ENCODE peak calls at places on chromosome 2, in six cellular contexts. C, D, A, T, G and Q are unnamed samples.

GRCh38 chr2:200471324-200471848 is 38.5 kb downstream of the KCTD18 start:
- DNase-seq in A (peak; percentile 57), T (no peak), C (peak; percentile 6), D (peak; percentile 11), G (no peak), Q (no peak)

GRCh38 chr2:169895294-169895985 is 68.2 kb downstream of the UBR3 start:
- DNase-seq in T (no peak), D (peak; percentile 6), C (no peak), A (no peak), G (no peak), Q (no peak)

GRCh38 chr2:1811971-1812350 is 67.6 kb upstream of the PXDN start:
- DNase-seq in D (no peak), C (no peak), A (no peak), T (no peak), G (no peak), Q (no peak)

GRCh38 chr2:62787381-62787780 is 81.9 kb downstream of the EHBP1 start:
- DNase-seq in D (peak; percentile 20), T (no peak), A (no peak), G (no peak), C (no peak), Q (no peak)

GRCh38 chr2:120576509-120577474 is 158.9 kb upstream of the GLI2 start:
- DNase-seq in A (no peak), C (no peak), T (peak; percentile 56), G (peak; percentile 49), D (no peak), Q (no peak)

GRCh38 chr2:50444286-50444685 is 587.6 kb downstream of the NRXN1 start:
- DNase-seq in T (no peak), C (no peak), D (no peak), A (no peak), G (no peak), Q (no peak)

GRCh38 chr2:4898706-4899105 is 793.5 kb upstream of the SOX11 start:
- DNase-seq in D (peak; percentile 73), G (no peak), A (peak; percentile 4), C (no peak), T (no peak), Q (no peak)

GRCh38 chr2:47300081-47300480 is 102.9 kb upstream of the MSH2 start:
- DNase-seq in T (no peak), C (no peak), G (no peak), A (no peak), D (no peak), Q (no peak)

GRCh38 chr2:240594511-240595380 is 8.2 kb downstream of the CAPN10 start:
- DNase-seq in D (no peak), C (no peak), T (no peak), A (no peak), G (peak; percentile 8), Q (no peak)

GRCh38 chr2:58667137-58667774 is 426.1 kb upstream of the FANCL start:
- DNase-seq in D (no peak), G (no peak), A (no peak), T (no peak), C (no peak), Q (no peak)

GRCh38 chr2:224816816-224817215 is 100.7 kb upstream of the CCDC195 start:
- DNase-seq in T (no peak), D (peak; percentile 63), A (peak; percentile 48), C (peak; percentile 15), G (no peak), Q (no peak)

GRCh38 chr2:201950606-201951005 is 83.0 kb upstream of the FZD7 start:
- DNase-seq in A (no peak), D (peak; percentile 44), C (no peak), G (no peak), T (no peak), Q (no peak)

DNA sequence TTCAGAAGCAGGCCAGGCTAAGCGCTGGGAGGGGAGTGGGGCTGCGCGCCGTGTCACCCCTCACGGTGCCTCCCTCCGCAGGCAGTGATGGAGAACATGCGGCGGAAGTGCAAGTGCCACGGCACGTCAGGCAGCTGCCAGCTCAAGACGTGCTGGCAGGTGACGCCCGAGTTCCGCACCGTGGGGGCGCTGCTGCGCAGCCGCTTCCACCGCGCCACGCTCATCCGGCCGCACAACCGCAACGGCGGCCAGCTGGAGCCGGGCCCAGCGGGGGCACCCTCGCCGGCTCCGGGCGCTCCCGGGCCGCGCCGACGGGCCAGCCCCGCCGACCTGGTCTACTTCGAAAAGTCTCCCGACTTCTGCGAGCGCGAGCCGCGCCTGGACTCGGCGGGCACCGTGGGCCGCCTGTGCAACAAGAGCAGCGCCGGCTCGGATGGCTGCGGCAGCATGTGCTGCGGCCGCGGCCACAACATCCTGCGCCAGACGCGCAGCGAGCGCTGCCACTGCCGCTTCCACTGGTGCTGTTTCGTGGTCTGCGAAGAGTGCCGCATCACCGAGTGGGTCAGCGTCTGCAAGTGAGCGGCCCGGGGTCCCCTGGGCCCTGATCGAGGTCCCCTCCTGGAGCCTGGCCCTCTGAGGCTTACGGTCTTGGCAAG is 12.2 kb downstream of the WNT10A start:
- DNase-seq in C (peak; percentile 56), T (peak; percentile 70), D (peak; percentile 53), A (peak; percentile 63), G (peak; percentile 70), Q (no peak)
- TF ChIP-seq CTCF in C (peak; percentile 43), T (peak; percentile 41), D (peak; percentile 60), A (peak; percentile 66), G (peak; percentile 44), Q (peak; percentile 38)

DNA sequence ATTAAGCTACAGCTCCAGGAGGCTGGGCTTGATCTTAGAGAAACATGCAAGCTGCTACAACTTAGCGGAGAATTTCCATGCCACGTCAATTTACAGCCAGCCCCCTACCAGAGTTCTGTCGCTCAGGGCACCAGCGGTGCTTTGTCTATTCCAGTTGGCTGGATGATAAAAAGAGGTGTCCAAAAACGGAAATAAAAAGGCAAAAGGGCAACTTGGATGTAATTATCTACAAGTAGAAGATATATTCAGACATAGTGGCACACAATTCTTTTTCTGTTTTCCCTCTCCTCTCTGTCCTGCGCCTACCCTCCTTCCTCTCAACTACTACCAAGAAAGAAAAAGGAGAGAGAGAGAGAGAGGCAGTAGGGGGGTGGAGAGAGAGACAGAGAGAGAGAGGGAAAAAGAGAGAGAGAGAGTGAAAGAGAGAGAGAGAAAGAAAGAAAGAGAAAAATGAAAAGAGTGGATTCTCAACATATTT is 363 bp upstream of the RFTN2 start:
- DNase-seq in G (no peak), D (no peak), A (no peak), T (no peak), C (no peak), Q (no peak)
- H3K4me3 ChIP-seq in G (peak overlapping the region; percentile 62), D (no peak overlapping the region), A (no peak overlapping the region), T (peak overlapping the region; percentile 50), C (no peak overlapping the region), Q (peak overlapping the region; percentile 36)

DNA sequence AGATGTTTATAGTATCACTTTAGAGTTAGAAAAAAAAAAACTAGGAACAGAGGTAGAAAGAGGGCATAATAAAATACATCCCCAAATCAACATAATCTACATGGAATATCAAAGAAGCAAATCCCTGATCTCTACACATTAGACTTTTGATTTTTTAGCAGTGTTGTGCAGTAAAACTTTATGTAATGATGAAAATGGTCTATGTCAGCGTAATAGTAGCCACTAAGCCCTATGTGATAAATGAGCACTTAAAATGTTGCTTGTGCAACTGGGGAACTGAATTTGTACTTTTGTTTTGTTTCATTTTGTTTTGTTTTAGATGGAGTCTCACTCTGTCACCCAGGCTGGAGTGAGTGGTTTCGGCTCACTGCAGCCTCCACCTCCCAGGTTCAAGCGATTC is 36.3 kb downstream of the LNPK start:
- DNase-seq in G (no peak), C (no peak), T (no peak), A (no peak), D (no peak), Q (no peak)
- TF ChIP-seq CTCF in G (no peak), C (no peak), T (no peak), A (no peak), D (no peak), Q (no peak)

GRCh38 chr2:97662895-97663625 is 784 bp downstream of the ACTR1B start:
- DNase-seq in C (no peak), G (peak; percentile 76), A (peak; percentile 47), D (peak; percentile 78), T (peak; percentile 74), Q (peak; percentile 73)

GRCh38 chr2:97660775-97661417 is 2.9 kb downstream of the ACTR1B start:
- DNase-seq in A (no peak), C (no peak), T (no peak), G (no peak), D (no peak), Q (no peak)

GRCh38 chr2:97662386-97662894 is 1.4 kb downstream of the ACTR1B start:
- DNase-seq in D (no peak), G (no peak), T (no peak), A (no peak), C (no peak), Q (no peak)

GRCh38 chr2:97663626-97663961 is 250 bp downstream of the ACTR1B start:
- DNase-seq in G (no peak), C (no peak), T (no peak), A (no peak), D (no peak), Q (no peak)

GRCh38 chr2:97661927-97662326 is 1.9 kb downstream of the ACTR1B start:
- DNase-seq in A (no peak), C (no peak), D (no peak), G (no peak), T (no peak), Q (no peak)
- H3K4me3 ChIP-seq in A (no peak overlapping the region), C (no peak overlapping the region), D (no peak overlapping the region), G (peak overlapping the region; percentile 84), T (peak overlapping the region; percentile 69), Q (peak overlapping the region; percentile 93)

DNA sequence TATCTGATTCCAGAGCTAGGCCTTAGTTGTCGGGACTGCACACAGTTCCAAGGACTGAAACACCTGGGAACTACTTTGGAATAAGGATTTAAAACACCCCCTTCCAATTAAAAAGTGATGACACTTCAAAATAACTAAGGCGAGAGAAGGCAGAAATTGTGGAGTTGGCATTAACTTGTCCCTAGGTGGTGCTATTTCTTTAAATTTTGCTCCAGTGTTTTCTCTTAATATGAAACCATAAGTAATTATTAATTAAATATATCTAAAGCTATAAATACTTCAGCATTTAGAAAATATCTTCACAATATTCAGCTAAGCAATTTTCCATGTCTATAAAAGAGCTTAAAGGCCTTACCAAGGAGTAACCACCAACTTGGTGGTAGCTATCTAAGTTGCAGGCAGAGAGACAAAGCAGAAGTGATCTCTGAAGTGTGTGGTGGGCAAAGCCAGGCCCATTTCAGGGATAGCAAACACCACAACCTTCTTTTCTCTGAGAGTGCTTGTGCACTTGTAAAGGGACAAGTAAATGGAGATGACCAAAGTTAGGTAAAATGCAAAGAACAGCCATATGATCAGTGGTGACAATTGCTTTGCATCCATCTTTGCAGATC is 186.8 kb upstream of the PGAP1 start:
- DNase-seq in D (peak; percentile 6), G (no peak), C (peak; percentile 18), T (no peak), A (peak; percentile 24), Q (no peak)
- TF ChIP-seq CTCF in D (peak; percentile 53), G (peak; percentile 72), C (peak; percentile 48), T (peak; percentile 75), A (peak; percentile 87), Q (peak; percentile 46)